ENCODE peak calls at places on chromosomes 13 and 19, in six cellular contexts. N is GM23338, F is WTC11, P is K562, K is H1, L is HepG2. Z is an unnamed sample.
A peak's percentile ranks its signal among the peaks of the same experiment; 100 is the strongest.

GRCh38 chr19:3868770-3869456 is at the start of gene ZFR2:
- DNase-seq in N (peak; percentile 87), F (peak; percentile 83), P (peak; percentile 36), K (no peak), L (no peak), Z (no peak)

GRCh38 chr13:41613984-41614581 is 156.7 kb downstream of the RGCC start:
- DNase-seq in N (no peak), F (no peak), P (no peak), K (no peak), L (peak; percentile 94), Z (no peak)

GRCh38 chr19:51710163-51710562 is 13.6 kb downstream of the HAS1 start:
- DNase-seq in N (no peak), F (no peak), P (no peak), K (no peak), L (no peak), Z (no peak)

GRCh38 chr19:54035215-54036178 is 28.2 kb downstream of the VSTM1 start:
- DNase-seq in N (peak; percentile 68), F (no peak), P (no peak), K (no peak), L (no peak), Z (no peak)

GRCh38 chr19:38383743-38384142 is 4.1 kb downstream of the GGN start:
- DNase-seq in N (no peak), F (no peak), P (no peak), K (no peak), L (no peak), Z (no peak)

GRCh38 chr19:3119071-3119781 is 16.6 kb upstream of the GNA15 start:
- DNase-seq in N (no peak), F (no peak), P (no peak), K (no peak), L (no peak), Z (no peak)

GRCh38 chr19:44807652-44808462 is 1.0 kb upstream of the BCAM start:
- DNase-seq in N (peak; percentile 99), F (peak; percentile 89), P (peak; percentile 74), K (peak; percentile 95), L (peak; percentile 77), Z (no peak)

GRCh38 chr19:51511353-51511752 is 9.8 kb upstream of the SIGLEC12 start:
- DNase-seq in N (peak; percentile 85), F (peak; percentile 72), P (peak; percentile 64), K (peak; percentile 29), L (peak; percentile 12), Z (no peak)

GRCh38 chr19:58543826-58544590 is at the start of gene TRIM28:
- DNase-seq in N (peak; percentile 98), F (peak; percentile 98), P (peak; percentile 97), K (peak; percentile 91), L (peak; percentile 96), Z (peak; percentile 96)

GRCh38 chr13:51839711-51840110 is 5.3 kb downstream of the TMEM272 start:
- DNase-seq in N (no peak), F (no peak), P (peak; percentile 12), K (no peak), L (no peak), Z (no peak)

GRCh38 chr19:33459691-33460090 is 61.9 kb downstream of the PEPD start:
- DNase-seq in N (no peak), F (no peak), P (no peak), K (no peak), L (no peak), Z (no peak)

GRCh38 chr13:77136902-77137420 is 110.0 kb upstream of the FBXL3 start:
- DNase-seq in N (peak; percentile 17), F (no peak), P (no peak), K (no peak), L (no peak), Z (no peak)

GRCh38 chr13:51259359-51259645 is 37.1 kb downstream of the FAM124A start:
- DNase-seq in N (no peak), F (no peak), P (no peak), K (no peak), L (no peak), Z (no peak)

GRCh38 chr19:12967907-12968306 is 1.5 kb upstream of the DAND5 start:
- DNase-seq in N (no peak), F (no peak), P (no peak), K (no peak), L (no peak), Z (no peak)

GRCh38 chr13:60148918-60149317 is 14.8 kb downstream of the DIAPH3 start:
- DNase-seq in N (no peak), F (no peak), P (no peak), K (no peak), L (no peak), Z (no peak)

GRCh38 chr13:99987180-99988047 is 5.8 kb downstream of the ZIC2 start:
- DNase-seq in N (peak; percentile 40), F (peak; percentile 44), P (no peak), K (no peak), L (no peak), Z (no peak)

GRCh38 chr19:3606690-3607289 is at the start of gene TBXA2R:
- DNase-seq in N (peak; percentile 63), F (peak; percentile 77), P (peak; percentile 92), K (no peak), L (no peak), Z (no peak)

GRCh38 chr19:21604351-21604926 is 99.0 kb downstream of the ZNF429 start:
- DNase-seq in N (peak; percentile 95), F (no peak), P (no peak), K (no peak), L (no peak), Z (no peak)

GRCh38 chr13:59424661-59425060 is 739.1 kb downstream of the DIAPH3 start:
- DNase-seq in N (no peak), F (no peak), P (no peak), K (no peak), L (no peak), Z (no peak)

GRCh38 chr19:17170538-17171297 is 44.4 kb upstream of the USE1 start:
- DNase-seq in N (no peak), F (no peak), P (no peak), K (no peak), L (no peak), Z (no peak)

GRCh38 chr13:79541426-79542049 is 60.6 kb downstream of the NDFIP2 start:
- DNase-seq in N (peak; percentile 70), F (no peak), P (peak; percentile 61), K (no peak), L (peak; percentile 62), Z (peak; percentile 49)

GRCh38 chr13:31747271-31747670 is 7.9 kb downstream of the RXFP2 start:
- DNase-seq in N (no peak), F (no peak), P (no peak), K (no peak), L (no peak), Z (no peak)

GRCh38 chr13:43757266-43757665 is 29.5 kb downstream of the ENOX1 start:
- DNase-seq in N (no peak), F (no peak), P (no peak), K (no peak), L (no peak), Z (no peak)

GRCh38 chr13:20960663-20961309 is 58.2 kb upstream of the XPO4 start:
- DNase-seq in N (no peak), F (no peak), P (peak; percentile 9), K (no peak), L (peak; percentile 78), Z (no peak)

GRCh38 chr13:74136089-74136658 is 2.0 kb upstream of the KLF12 start:
- DNase-seq in N (peak; percentile 43), F (peak; percentile 35), P (no peak), K (no peak), L (no peak), Z (no peak)

GRCh38 chr13:52847682-52848432 is 583 bp downstream of the PCDH8 start:
- DNase-seq in N (peak; percentile 33), F (peak; percentile 27), P (no peak), K (no peak), L (no peak), Z (no peak)

GRCh38 chr19:33052352-33052972 is 12.2 kb downstream of the RHPN2 start:
- DNase-seq in N (no peak), F (no peak), P (no peak), K (no peak), L (peak; percentile 60), Z (no peak)

GRCh38 chr13:40672310-40673060 is 6.0 kb upstream of the FOXO1 start:
- DNase-seq in N (peak; percentile 72), F (no peak), P (peak; percentile 85), K (no peak), L (peak; percentile 73), Z (no peak)

GRCh38 chr19:55426042-55426441 is 17.1 kb downstream of the SHISA7 start:
- DNase-seq in N (no peak), F (no peak), P (no peak), K (no peak), L (no peak), Z (no peak)

GRCh38 chr19:35641515-35642151 is at the start of gene ETV2:
- DNase-seq in N (peak; percentile 79), F (peak; percentile 72), P (peak; percentile 84), K (no peak), L (no peak), Z (no peak)

GRCh38 chr19:6223461-6224307 is 56.1 kb downstream of the MLLT1 start:
- DNase-seq in N (no peak), F (no peak), P (no peak), K (no peak), L (no peak), Z (no peak)
- TF ChIP-seq CREB1 in N (no peak), F (no peak), P (no peak), K (no peak), L (no peak), Z (no peak)

DNA sequence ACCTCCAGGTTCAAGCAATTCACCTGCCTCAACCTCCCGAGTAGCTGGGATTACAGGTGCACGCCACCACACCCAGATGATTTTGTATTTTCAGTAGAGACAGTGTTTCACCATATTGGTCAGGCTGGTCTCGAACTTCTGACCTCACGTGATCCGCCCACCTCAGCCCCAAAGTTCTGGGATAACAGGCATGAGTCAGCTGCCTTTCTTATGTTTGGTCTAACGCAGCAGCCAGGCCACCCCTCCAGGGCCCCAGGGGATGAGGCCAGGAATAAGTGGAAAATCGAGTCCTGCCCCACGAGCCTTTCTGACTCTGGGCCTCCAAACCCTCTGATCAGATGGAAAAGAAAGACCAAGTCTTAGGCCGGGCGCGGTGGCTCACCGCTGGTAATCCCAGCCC is 44.5 kb downstream of the CERS4 start:
- DNase-seq in N (no peak), F (no peak), P (peak; percentile 37), K (no peak), L (no peak), Z (no peak)
- TF ChIP-seq CREB1 in N (no peak), F (no peak), P (no peak), K (no peak), L (no peak), Z (no peak)

DNA sequence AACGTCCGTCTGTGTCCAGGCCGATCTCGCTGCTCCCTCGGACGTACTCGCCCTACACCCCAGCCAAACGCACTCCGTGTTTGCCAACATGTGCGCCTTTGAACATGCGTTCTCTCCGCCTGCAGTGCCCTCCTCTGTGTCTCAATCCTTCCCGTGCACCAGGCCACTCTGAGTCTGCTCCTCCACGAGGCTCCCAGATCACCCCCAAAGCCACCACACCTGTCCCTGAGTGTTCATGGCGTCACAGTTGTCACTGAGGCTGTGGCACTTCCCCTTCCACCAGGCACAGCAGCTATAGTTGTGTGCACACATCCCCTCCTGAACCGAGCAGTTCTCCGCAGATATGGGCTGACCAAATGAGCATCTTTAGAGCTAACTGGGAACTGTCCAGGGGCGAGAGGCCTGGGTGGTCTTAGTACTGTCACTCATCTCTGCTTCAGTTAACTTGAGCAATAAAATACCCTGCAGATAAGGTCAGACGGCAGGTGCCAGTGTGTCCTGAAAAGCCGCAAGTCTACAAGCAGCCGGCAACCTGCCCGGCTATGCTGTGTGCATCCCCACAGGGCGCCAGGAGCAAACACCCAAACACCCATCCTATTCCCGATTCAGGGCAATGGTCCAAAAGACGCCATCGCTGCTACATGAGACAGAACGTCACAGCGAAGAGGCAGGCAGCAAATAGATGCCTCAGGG is 35.5 kb downstream of the RASA3 start:
- DNase-seq in N (no peak), F (peak; percentile 10), P (no peak), K (no peak), L (no peak), Z (no peak)
- TF ChIP-seq CREB1 in N (no peak), F (no peak), P (no peak), K (no peak), L (no peak), Z (no peak)

GRCh38 chr13:105565328-105565727 is 970.1 kb downstream of the EFNB2 start:
- DNase-seq in N (no peak), F (no peak), P (no peak), K (no peak), L (no peak), Z (no peak)
- TF ChIP-seq CREB1 in N (no peak), F (no peak), P (no peak), K (no peak), L (no peak), Z (no peak)